ENCODE peak calls at places on chromosome 12, in seven cellular contexts. One of them, this sample, is unnamed.

GRCh38 chr12:75631809-75632208 is 120.4 kb upstream of the KRR1 start:
- DNase-seq in Peyer's patch: no peak
- DNase-seq in AG09309: no peak
- DNase-seq in HFF-Myc: no peak
- DNase-seq in GM12865: no peak
- DNase-seq in transverse colon: no peak
- DNase-seq in A549: no peak
- DNase-seq in this sample: no peak

GRCh38 chr12:47832263-47832933 is 12.7 kb upstream of the HDAC7 start:
- DNase-seq in transverse colon: no peak
- DNase-seq in HFF-Myc: no peak
- DNase-seq in GM12865: no peak
- DNase-seq in A549: no peak
- DNase-seq in Peyer's patch: peak
- DNase-seq in AG09309: no peak
- DNase-seq in this sample: no peak

GRCh38 chr12:40028296-40028695 is 77.6 kb downstream of the SLC2A13 start:
- DNase-seq in A549: no peak
- DNase-seq in transverse colon: no peak
- DNase-seq in HFF-Myc: no peak
- DNase-seq in GM12865: no peak
- DNase-seq in Peyer's patch: no peak
- DNase-seq in AG09309: no peak
- DNase-seq in this sample: no peak

GRCh38 chr12:109440851-109441490 is 36.1 kb downstream of the KCTD10 start:
- DNase-seq in HFF-Myc: no peak
- DNase-seq in transverse colon: no peak
- DNase-seq in Peyer's patch: no peak
- DNase-seq in A549: no peak
- DNase-seq in AG09309: no peak
- DNase-seq in GM12865: no peak
- DNase-seq in this sample: peak

GRCh38 chr12:7158866-7159600 is 28.9 kb downstream of the CLSTN3 start:
- DNase-seq in A549: no peak
- DNase-seq in AG09309: no peak
- DNase-seq in Peyer's patch: no peak
- DNase-seq in transverse colon: no peak
- DNase-seq in HFF-Myc: no peak
- DNase-seq in GM12865: no peak
- DNase-seq in this sample: no peak

GRCh38 chr12:22228022-22228875 is 106.3 kb downstream of the ST8SIA1 start:
- DNase-seq in Peyer's patch: no peak
- DNase-seq in AG09309: no peak
- DNase-seq in HFF-Myc: no peak
- DNase-seq in A549: no peak
- DNase-seq in transverse colon: no peak
- DNase-seq in GM12865: no peak
- DNase-seq in this sample: peak

GRCh38 chr12:106178582-106178981 is 39.8 kb upstream of the NUAK1 start:
- DNase-seq in GM12865: no peak
- DNase-seq in Peyer's patch: no peak
- DNase-seq in A549: no peak
- DNase-seq in transverse colon: no peak
- DNase-seq in AG09309: no peak
- DNase-seq in HFF-Myc: no peak
- DNase-seq in this sample: no peak

GRCh38 chr12:52045794-52046199 is 5.4 kb upstream of the NR4A1 start:
- DNase-seq in A549: peak
- DNase-seq in AG09309: no peak
- DNase-seq in Peyer's patch: peak
- DNase-seq in HFF-Myc: no peak
- DNase-seq in transverse colon: peak
- DNase-seq in GM12865: peak
- DNase-seq in this sample: no peak

GRCh38 chr12:128009108-128009507 is 257.9 kb upstream of the TMEM132C start:
- DNase-seq in GM12865: no peak
- DNase-seq in AG09309: no peak
- DNase-seq in HFF-Myc: no peak
- DNase-seq in Peyer's patch: no peak
- DNase-seq in transverse colon: no peak
- DNase-seq in A549: no peak
- DNase-seq in this sample: no peak

GRCh38 chr12:9750276-9751203 is 10.2 kb downstream of the CD69 start:
- DNase-seq in transverse colon: peak
- DNase-seq in Peyer's patch: peak
- DNase-seq in GM12865: peak
- DNase-seq in HFF-Myc: peak
- DNase-seq in AG09309: peak
- DNase-seq in A549: peak
- DNase-seq in this sample: peak

GRCh38 chr12:120125792-120126634 is 9.5 kb upstream of the RAB35 start:
- DNase-seq in transverse colon: no peak
- DNase-seq in Peyer's patch: no peak
- DNase-seq in HFF-Myc: no peak
- DNase-seq in GM12865: no peak
- DNase-seq in AG09309: no peak
- DNase-seq in A549: no peak
- DNase-seq in this sample: peak

DNA sequence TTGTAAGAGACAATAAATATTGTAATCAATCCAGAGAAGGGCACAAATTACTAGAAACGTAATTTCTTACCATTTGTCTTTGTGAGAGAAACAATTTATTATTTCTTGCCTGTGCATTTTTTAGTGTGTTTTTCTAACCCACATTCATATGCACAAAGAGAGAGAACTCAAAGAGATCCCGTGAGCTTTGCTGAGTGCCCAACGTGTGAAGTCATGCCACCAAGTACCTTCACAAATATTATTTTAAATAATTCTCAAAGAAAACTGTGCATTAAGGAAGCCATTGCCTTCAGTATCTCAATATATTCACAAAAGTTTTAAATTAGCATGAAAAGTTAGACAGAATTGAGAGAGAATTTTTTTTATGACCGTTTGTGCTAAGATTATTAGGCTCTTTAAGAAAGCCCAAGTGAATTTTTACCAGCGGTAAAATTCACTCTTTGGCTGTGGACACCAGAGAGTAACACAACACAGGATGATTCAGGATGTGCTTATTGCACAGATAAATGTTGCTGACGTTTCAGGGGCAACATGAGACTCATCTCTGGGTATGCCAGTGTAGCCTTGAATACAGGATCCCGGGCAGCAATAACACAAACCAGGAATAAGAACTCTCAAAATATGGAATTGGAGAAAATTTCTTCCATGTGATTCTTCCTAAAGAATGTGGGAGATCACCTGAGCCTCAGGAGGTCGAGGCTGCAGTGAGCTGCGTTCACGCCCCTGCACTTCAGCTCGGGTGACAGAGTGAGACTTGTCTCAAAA is 2.9 kb downstream of the ARHGDIB start:
- DNase-seq in AG09309: no peak
- DNase-seq in HFF-Myc: no peak
- DNase-seq in GM12865: no peak
- DNase-seq in Peyer's patch: no peak
- DNase-seq in A549: no peak
- DNase-seq in transverse colon: no peak
- DNase-seq in this sample: no peak
- H3K4me3 ChIP-seq in AG09309: no peak
- H3K4me3 ChIP-seq in HFF-Myc: no peak
- H3K4me3 ChIP-seq in GM12865: peak
- H3K4me3 ChIP-seq in Peyer's patch: peak
- H3K4me3 ChIP-seq in A549: no peak
- H3K4me3 ChIP-seq in transverse colon: no peak
- H3K4me3 ChIP-seq in this sample: no peak

DNA sequence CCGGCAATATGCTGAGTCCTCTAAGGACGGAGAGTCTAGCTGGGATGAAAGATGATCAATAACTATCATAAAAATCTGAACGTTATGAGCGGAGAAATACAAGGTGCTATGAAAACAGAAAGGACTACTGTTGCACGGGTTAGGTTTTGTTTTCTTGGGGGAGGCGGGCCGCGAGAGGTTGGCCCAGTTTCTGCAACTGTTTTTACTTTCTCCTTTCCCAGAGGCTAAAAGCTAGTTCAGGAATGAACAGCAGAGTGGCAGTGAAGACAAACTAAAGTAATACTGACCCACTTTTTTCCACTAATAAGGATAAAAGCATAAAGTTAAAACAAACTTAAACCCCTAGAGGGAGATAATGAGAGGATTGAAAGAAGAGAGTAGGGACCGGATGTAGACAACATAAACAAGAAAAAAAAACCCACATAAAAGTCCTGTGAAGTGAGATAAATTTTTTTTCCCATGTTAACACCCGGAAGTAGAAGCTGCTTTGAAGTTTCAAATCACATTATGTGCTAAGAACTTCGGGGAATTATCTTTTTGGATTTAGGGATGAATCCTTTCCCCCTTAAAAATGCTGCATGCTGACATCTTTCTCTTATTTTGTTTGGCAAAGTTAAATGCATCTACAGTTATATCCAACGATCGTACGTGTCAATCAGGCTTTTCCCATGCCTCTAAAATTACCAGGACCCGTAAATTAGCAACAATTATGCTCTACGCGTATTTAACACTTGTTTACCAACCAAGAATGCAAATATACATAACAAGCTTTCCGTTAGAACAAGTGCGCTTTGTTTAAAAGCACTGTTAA is 1.0 kb upstream of the CDK17 start:
- DNase-seq in Peyer's patch: no peak
- DNase-seq in transverse colon: peak
- DNase-seq in HFF-Myc: peak
- DNase-seq in AG09309: no peak
- DNase-seq in GM12865: peak
- DNase-seq in A549: peak
- DNase-seq in this sample: peak
- H3K4me3 ChIP-seq in Peyer's patch: peak
- H3K4me3 ChIP-seq in transverse colon: peak
- H3K4me3 ChIP-seq in HFF-Myc: peak
- H3K4me3 ChIP-seq in AG09309: peak
- H3K4me3 ChIP-seq in GM12865: peak
- H3K4me3 ChIP-seq in A549: peak
- H3K4me3 ChIP-seq in this sample: peak

DNA sequence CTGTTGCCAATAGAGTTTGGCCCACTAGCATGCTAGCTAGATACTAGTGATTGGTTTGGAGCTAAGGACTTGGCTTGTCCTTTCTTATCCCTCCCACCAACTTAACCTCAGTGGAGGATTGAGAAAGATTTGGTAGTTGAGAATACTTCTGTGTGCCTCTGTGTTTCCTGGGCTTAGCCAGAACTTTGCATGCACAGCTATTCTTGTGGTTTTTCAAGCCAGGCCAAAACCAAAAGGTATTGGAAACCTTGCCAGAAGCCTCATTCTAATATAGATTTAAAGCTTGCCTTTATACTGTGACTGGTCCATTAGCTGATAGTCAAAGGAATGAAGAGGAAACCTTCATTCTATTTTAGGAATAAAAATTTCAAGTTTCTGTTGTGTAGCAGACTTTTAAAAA is 188.5 kb downstream of the CCDC91 start:
- DNase-seq in GM12865: peak
- DNase-seq in HFF-Myc: peak
- DNase-seq in A549: no peak
- DNase-seq in Peyer's patch: no peak
- DNase-seq in transverse colon: no peak
- DNase-seq in AG09309: peak
- DNase-seq in this sample: peak
- H3K4me3 ChIP-seq in GM12865: no peak
- H3K4me3 ChIP-seq in HFF-Myc: no peak
- H3K4me3 ChIP-seq in A549: no peak
- H3K4me3 ChIP-seq in Peyer's patch: no peak
- H3K4me3 ChIP-seq in transverse colon: no peak
- H3K4me3 ChIP-seq in AG09309: no peak
- H3K4me3 ChIP-seq in this sample: no peak

GRCh38 chr12:16609140-16609539 is 3.2 kb upstream of the LMO3 start:
- DNase-seq in HFF-Myc: no peak
- DNase-seq in AG09309: no peak
- DNase-seq in A549: no peak
- DNase-seq in GM12865: no peak
- DNase-seq in transverse colon: no peak
- DNase-seq in Peyer's patch: no peak
- DNase-seq in this sample: no peak
- H3K4me3 ChIP-seq in HFF-Myc: no peak
- H3K4me3 ChIP-seq in AG09309: no peak
- H3K4me3 ChIP-seq in A549: no peak
- H3K4me3 ChIP-seq in GM12865: peak
- H3K4me3 ChIP-seq in transverse colon: peak
- H3K4me3 ChIP-seq in Peyer's patch: peak
- H3K4me3 ChIP-seq in this sample: peak

DNA sequence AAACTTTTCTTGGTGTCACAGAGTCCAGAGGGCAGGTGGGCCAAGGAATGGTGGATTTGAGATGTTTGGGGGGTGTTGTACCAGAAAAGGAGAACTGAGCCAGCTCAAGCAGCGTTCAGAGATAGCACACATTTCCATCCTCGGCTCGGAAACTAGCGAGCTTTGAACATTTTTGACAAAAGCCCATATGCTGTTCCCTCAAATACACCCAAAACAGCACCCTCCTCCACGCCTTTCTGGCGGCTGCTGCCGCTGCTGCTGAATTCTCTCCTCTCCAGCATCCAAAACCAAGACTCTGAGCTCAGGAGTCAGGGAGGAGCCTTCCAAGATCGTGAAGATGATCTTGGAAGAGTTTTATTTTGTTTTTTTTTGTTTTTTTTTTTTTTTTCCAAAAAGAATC is 967 bp downstream of the SRRM4 start:
- DNase-seq in HFF-Myc: no peak
- DNase-seq in Peyer's patch: no peak
- DNase-seq in A549: no peak
- DNase-seq in GM12865: no peak
- DNase-seq in AG09309: no peak
- DNase-seq in transverse colon: no peak
- DNase-seq in this sample: no peak
- H3K4me3 ChIP-seq in HFF-Myc: no peak
- H3K4me3 ChIP-seq in Peyer's patch: no peak
- H3K4me3 ChIP-seq in A549: no peak
- H3K4me3 ChIP-seq in GM12865: no peak
- H3K4me3 ChIP-seq in AG09309: no peak
- H3K4me3 ChIP-seq in transverse colon: no peak
- H3K4me3 ChIP-seq in this sample: no peak

DNA sequence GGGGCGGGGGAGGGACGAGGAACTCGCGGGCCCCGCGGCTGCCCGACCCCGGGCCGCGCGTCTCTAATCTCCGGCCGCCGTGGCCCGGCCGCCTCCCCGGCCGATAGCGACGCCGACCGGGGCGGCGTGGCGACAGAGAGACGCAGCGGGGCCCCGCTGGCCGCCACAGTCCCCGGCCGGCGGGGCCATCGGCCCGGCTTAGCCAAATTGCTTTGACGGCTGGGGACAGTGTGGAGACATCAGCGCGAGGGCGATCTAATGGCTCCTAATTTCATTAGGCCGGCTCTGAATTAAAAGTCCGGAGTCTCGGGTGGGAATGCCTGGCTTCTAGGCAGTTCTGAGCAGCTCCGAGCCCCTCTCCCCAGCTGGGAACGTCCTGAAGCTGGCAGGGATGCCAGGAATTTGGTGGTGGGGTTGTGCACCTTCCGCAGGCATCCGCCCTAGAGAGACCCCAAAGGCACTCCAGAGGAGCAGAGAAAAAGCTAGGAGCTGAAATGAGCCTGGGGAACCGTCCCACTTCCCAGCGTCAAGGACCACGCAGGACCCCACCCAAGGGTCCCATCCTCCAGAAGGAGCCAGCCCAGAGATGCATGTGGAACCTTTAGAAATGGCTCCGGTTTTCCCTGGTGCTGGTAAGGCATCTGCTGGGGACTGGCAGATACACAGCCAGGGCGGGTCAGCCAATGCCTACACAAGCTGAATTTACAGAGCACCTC is 9.6 kb downstream of the TBX5 start:
- DNase-seq in HFF-Myc: no peak
- DNase-seq in transverse colon: no peak
- DNase-seq in AG09309: no peak
- DNase-seq in Peyer's patch: no peak
- DNase-seq in A549: no peak
- DNase-seq in GM12865: no peak
- DNase-seq in this sample: no peak
- H3K4me3 ChIP-seq in HFF-Myc: peak
- H3K4me3 ChIP-seq in transverse colon: no peak
- H3K4me3 ChIP-seq in AG09309: peak
- H3K4me3 ChIP-seq in Peyer's patch: no peak
- H3K4me3 ChIP-seq in A549: no peak
- H3K4me3 ChIP-seq in GM12865: no peak
- H3K4me3 ChIP-seq in this sample: peak